ENCODE peak calls at places on chromosomes 3 and 15, in four cellular contexts. L is stomach, U is heart left ventricle, Y is NB4. F is an unnamed sample.

GRCh38 chr3:112894258-112894657 is 47.6 kb upstream of the CD200R1L start:
- DNase-seq in U (no peak), Y (peak), L (no peak), F (peak)

GRCh38 chr15:64004582-64004981 is 41.7 kb downstream of the DAPK2 start:
- DNase-seq in U (no peak), L (peak), Y (no peak), F (no peak)

GRCh38 chr15:52193321-52193720 is 2.1 kb upstream of the GNB5 start:
- DNase-seq in Y (no peak), L (no peak), U (no peak), F (no peak)

GRCh38 chr3:147153830-147154539 is 252.4 kb downstream of the ZIC4 start:
- DNase-seq in Y (no peak), U (no peak), L (no peak), F (no peak)

GRCh38 chr15:41698779-41699178 is 38.6 kb downstream of the MGA start:
- DNase-seq in U (no peak), Y (peak), L (no peak), F (no peak)

GRCh38 chr3:129686941-129687340 is 80.5 kb upstream of the PLXND1 start:
- DNase-seq in L (no peak), U (no peak), Y (peak), F (peak)

GRCh38 chr3:125593991-125594574 is 1.2 kb downstream of the OSBPL11 start:
- DNase-seq in L (no peak), U (no peak), Y (peak), F (peak)

GRCh38 chr3:113532698-113533533 is 561 bp downstream of the SIDT1 start:
- DNase-seq in U (peak), L (peak), Y (peak), F (peak)

GRCh38 chr15:49831206-49831965 is 210.5 kb downstream of the DTWD1 start:
- DNase-seq in U (peak), Y (no peak), L (no peak), F (no peak)

GRCh38 chr3:117059054-117059989 is 349.7 kb downstream of the TUSC7 start:
- DNase-seq in L (no peak), U (no peak), Y (peak), F (peak)

GRCh38 chr3:101879102-101879501 is 29.8 kb downstream of the NFKBIZ start:
- DNase-seq in U (no peak), Y (no peak), L (no peak), F (no peak)

GRCh38 chr3:10594915-10595314 is 89.5 kb upstream of the ATP2B2 start:
- DNase-seq in L (no peak), Y (peak), U (peak), F (peak)

GRCh38 chr3:32876920-32877319 is 59.1 kb downstream of the TRIM71 start:
- DNase-seq in U (no peak), Y (no peak), L (no peak), F (no peak)

GRCh38 chr15:74817370-74817737 is 4.7 kb downstream of the LMAN1L start:
- DNase-seq in U (peak), L (no peak), Y (no peak), F (no peak)

GRCh38 chr3:46998852-46999515 is 19.5 kb downstream of the NBEAL2 start:
- DNase-seq in U (no peak), L (no peak), Y (no peak), F (no peak)

GRCh38 chr15:28084547-28084946 is 14.6 kb downstream of the OCA2 start:
- DNase-seq in L (no peak), U (no peak), Y (no peak), F (no peak)

GRCh38 chr3:143135150-143135549 is 15.6 kb downstream of the CHST2 start:
- DNase-seq in U (no peak), Y (peak), L (no peak), F (no peak)

GRCh38 chr15:101048191-101049011 is 129.2 kb downstream of the LRRK1 start:
- DNase-seq in L (peak), U (no peak), Y (no peak), F (no peak)

GRCh38 chr15:29734917-29735572 is 87.2 kb downstream of the TJP1 start:
- DNase-seq in U (no peak), L (no peak), Y (no peak), F (no peak)

GRCh38 chr3:49705390-49705960 is 14.0 kb downstream of the AMIGO3 start:
- DNase-seq in Y (no peak), L (no peak), U (no peak), F (no peak)

GRCh38 chr3:38606561-38606960 is 42.9 kb downstream of the SCN5A start:
- DNase-seq in L (no peak), U (no peak), Y (no peak), F (no peak)

GRCh38 chr3:168025076-168025475 is 70.6 kb downstream of the GOLIM4 start:
- DNase-seq in Y (peak), U (no peak), L (no peak), F (no peak)

GRCh38 chr3:47379488-47379899 is 1.3 kb upstream of the PTPN23 start:
- DNase-seq in L (no peak), U (no peak), Y (no peak), F (no peak)

GRCh38 chr15:95325763-95326688 is 1004.5 kb upstream of the NR2F2 start:
- DNase-seq in L (no peak), Y (no peak), U (no peak), F (no peak)

GRCh38 chr3:123084192-123084591 is 17.4 kb downstream of the PDIA5 start:
- DNase-seq in L (no peak), Y (no peak), U (peak), F (no peak)

GRCh38 chr3:182212479-182213076 is 500.9 kb downstream of the SOX2 start:
- DNase-seq in U (no peak), L (peak), Y (no peak), F (no peak)

GRCh38 chr3:124831631-124832184 is 55.5 kb downstream of the ITGB5 start:
- DNase-seq in Y (no peak), L (no peak), U (no peak), F (peak)

GRCh38 chr3:138947303-138948121 is 495 bp downstream of the FOXL2NB start:
- DNase-seq in Y (peak), L (no peak), U (no peak), F (no peak)
- TF ChIP-seq POLR2A in Y (no peak), L (no peak), U (no peak), F (no peak)

GRCh38 chr3:48663489-48664312 is 1.0 kb upstream of the CELSR3 start:
- DNase-seq in U (peak), L (peak), Y (no peak), F (peak)
- TF ChIP-seq POLR2A in U (no peak), L (no peak), Y (no peak), F (peak)

GRCh38 chr15:92429378-92430066 is 35.8 kb downstream of the ST8SIA2 start:
- DNase-seq in L (no peak), Y (peak), U (no peak), F (peak)

GRCh38 chr15:92430067-92430435 is 36.4 kb downstream of the ST8SIA2 start:
- DNase-seq in U (no peak), L (no peak), Y (no peak), F (no peak)

GRCh38 chr15:92438471-92438870 is 44.8 kb downstream of the ST8SIA2 start:
- DNase-seq in L (no peak), Y (no peak), U (no peak), F (no peak)

GRCh38 chr15:92439311-92439710 is 45.6 kb downstream of the ST8SIA2 start:
- DNase-seq in U (no peak), Y (no peak), L (no peak), F (no peak)

DNA sequence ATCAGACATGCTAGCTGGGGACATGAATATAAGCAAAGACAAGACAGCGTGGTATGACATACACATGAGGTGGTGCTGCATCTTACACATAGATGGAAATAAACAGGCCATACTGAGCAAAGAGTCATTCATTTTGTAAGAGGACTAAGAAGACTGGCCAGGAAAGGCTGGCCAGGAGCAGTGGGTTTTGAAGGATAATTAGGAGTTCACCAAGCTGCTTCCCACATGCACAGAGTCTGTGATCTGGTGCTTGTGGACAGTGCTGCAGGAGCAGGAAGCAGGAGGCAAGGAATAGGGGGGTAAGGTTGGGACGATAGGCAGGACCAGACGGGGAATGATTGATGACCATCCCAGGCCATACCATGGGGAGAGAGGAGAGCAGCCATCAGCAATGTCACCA is 41.5 kb downstream of the ST8SIA2 start:
- DNase-seq in Y (no peak), L (no peak), U (no peak), F (no peak)
- TF ChIP-seq POLR2A in Y (no peak), L (no peak), U (no peak), F (no peak)

DNA sequence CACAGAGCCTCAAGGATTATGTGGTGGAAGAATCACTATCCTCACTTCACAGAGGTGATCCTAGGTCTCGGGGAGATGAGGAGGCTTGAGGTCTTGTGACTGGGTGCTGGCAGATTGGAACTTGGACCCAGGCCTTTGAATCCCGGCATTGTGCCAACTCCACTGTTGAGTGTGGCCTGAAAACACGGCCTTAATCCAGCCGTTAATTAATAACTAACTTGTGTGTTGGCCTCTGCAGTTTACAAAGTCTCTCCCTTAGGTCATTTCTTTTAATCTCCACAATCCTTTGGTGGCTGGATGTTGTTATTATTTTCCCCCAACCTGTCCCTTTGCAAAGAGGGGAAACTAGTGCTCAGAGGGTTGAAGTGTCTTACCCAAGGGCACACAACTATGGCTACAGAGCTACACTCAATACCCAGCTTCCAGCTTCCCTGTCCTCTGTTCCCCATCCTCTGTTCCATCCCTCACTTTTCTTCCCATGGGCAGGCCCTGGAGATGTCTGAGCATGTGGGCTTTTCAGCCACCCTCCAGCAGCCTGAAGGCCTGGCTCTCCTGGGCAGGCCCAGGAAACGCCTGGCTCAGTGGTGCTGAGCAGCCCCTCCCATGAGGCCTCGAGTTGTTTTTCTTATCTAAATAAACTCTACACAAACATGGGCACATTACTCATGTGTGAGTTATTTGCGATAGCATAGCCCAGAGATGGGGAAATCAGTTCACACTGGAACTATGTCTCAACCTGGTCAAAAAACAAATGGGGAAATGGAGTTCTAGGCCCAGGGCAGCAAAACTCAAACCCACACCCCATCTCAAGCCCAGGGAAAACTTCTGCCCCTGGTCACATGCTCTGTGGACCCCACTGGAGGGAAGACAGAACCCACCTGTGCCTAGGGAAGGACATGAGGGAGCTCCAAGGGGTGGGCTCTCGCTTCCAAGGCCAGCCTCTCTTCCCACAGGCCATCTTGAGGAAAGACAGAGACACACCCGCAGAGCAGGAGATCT is 16.8 kb upstream of the SMAD3 start:
- DNase-seq in Y (peak), L (peak), U (peak), F (peak)
- TF ChIP-seq POLR2A in Y (no peak), L (no peak), U (no peak), F (no peak)

GRCh38 chr3:197829397-197830045 is 38.5 kb downstream of the LRCH3 start:
- DNase-seq in L (no peak), Y (no peak), U (no peak), F (no peak)
- TF ChIP-seq POLR2A in L (no peak), Y (no peak), U (no peak), F (no peak)